ENCODE peak calls at places on chromosomes 16 and 17, in six cellular contexts. Y, B, K, A, T and C are unnamed samples.

GRCh38 chr17:39921323-39921722 is 2.9 kb upstream of the GSDMB start:
- DNase-seq in Y (no peak), B (no peak), K (no peak), A (no peak), T (no peak), C (no peak)

GRCh38 chr17:74453665-74454196 is 12.7 kb upstream of the CD300A start:
- DNase-seq in Y (peak; percentile 85), B (no peak), K (no peak), A (no peak), T (peak; percentile 64), C (no peak)

GRCh38 chr16:66007717-66008116 is 358.8 kb upstream of the CDH5 start:
- DNase-seq in Y (no peak), B (peak; percentile 80), K (no peak), A (no peak), T (no peak), C (no peak)

GRCh38 chr17:27520571-27521185 is 64.4 kb downstream of the KSR1 start:
- DNase-seq in Y (no peak), B (no peak), K (no peak), A (peak; percentile 83), T (no peak), C (no peak)

GRCh38 chr17:65696739-65697394 is 135.4 kb upstream of the AXIN2 start:
- DNase-seq in Y (no peak), B (peak; percentile 33), K (no peak), A (no peak), T (no peak), C (no peak)

GRCh38 chr17:62119373-62119772 is 54.3 kb upstream of the MED13 start:
- DNase-seq in Y (no peak), B (no peak), K (no peak), A (no peak), T (no peak), C (no peak)

GRCh38 chr16:12788758-12789157 is 14.9 kb downstream of the CPPED1 start:
- DNase-seq in Y (no peak), B (no peak), K (no peak), A (no peak), T (no peak), C (no peak)

GRCh38 chr16:85902366-85903155 is 3.6 kb downstream of the IRF8 start:
- DNase-seq in Y (no peak), B (no peak), K (no peak), A (no peak), T (peak; percentile 65), C (no peak)

GRCh38 chr17:19780846-19781245 is 32.7 kb upstream of the ALDH3A1 start:
- DNase-seq in Y (no peak), B (no peak), K (no peak), A (no peak), T (no peak), C (no peak)

GRCh38 chr17:6498356-6498755 is 54.1 kb downstream of the PIMREG start:
- DNase-seq in Y (no peak), B (no peak), K (no peak), A (no peak), T (no peak), C (no peak)

GRCh38 chr17:80081596-80081995 is 19.8 kb upstream of the GAA start:
- DNase-seq in Y (no peak), B (no peak), K (no peak), A (no peak), T (no peak), C (no peak)

GRCh38 chr17:75242461-75243042 is 18.9 kb downstream of the GGA3 start:
- DNase-seq in Y (no peak), B (no peak), K (no peak), A (no peak), T (peak; percentile 44), C (no peak)

GRCh38 chr17:42670925-42671657 is 5.7 kb downstream of the PLEKHH3 start:
- DNase-seq in Y (no peak), B (no peak), K (no peak), A (no peak), T (no peak), C (no peak)

GRCh38 chr17:59165933-59166342 is 10.4 kb downstream of the PRR11 start:
- DNase-seq in Y (peak; percentile 14), B (peak; percentile 57), K (no peak), A (peak; percentile 75), T (peak; percentile 21), C (no peak)

GRCh38 chr16:87233928-87234327 is 83.3 kb downstream of the C16orf95 start:
- DNase-seq in Y (no peak), B (peak; percentile 51), K (no peak), A (no peak), T (no peak), C (no peak)

GRCh38 chr16:78142784-78143183 is 43.3 kb downstream of the WWOX start:
- DNase-seq in Y (no peak), B (peak; percentile 77), K (no peak), A (no peak), T (no peak), C (no peak)

GRCh38 chr17:74769856-74770497 is 6.2 kb downstream of the NAT9 start:
- DNase-seq in Y (no peak), B (no peak), K (no peak), A (no peak), T (no peak), C (no peak)

GRCh38 chr16:75263963-75264445 is 12.6 kb upstream of the BCAR1 start:
- DNase-seq in Y (no peak), B (no peak), K (no peak), A (no peak), T (no peak), C (no peak)

GRCh38 chr17:27332052-27332403 is 38.1 kb downstream of the WSB1 start:
- DNase-seq in Y (no peak), B (no peak), K (no peak), A (no peak), T (no peak), C (no peak)

GRCh38 chr17:79996291-79996690 is 39.4 kb downstream of the TBC1D16 start:
- DNase-seq in Y (no peak), B (no peak), K (no peak), A (no peak), T (no peak), C (no peak)

GRCh38 chr17:31566247-31566991 is 174.9 kb downstream of the RAB11FIP4 start:
- DNase-seq in Y (no peak), B (no peak), K (no peak), A (no peak), T (no peak), C (no peak)

GRCh38 chr16:1812732-1813163 is 13.9 kb downstream of the HAGH start:
- DNase-seq in Y (peak; percentile 71), B (peak; percentile 89), K (no peak), A (no peak), T (peak; percentile 48), C (no peak)

GRCh38 chr16:8853150-8853549 is 15.7 kb downstream of the CARHSP1 start:
- DNase-seq in Y (no peak), B (no peak), K (no peak), A (no peak), T (no peak), C (no peak)